ENCODE peak calls at places on chromosomes 4 and X, in ten cellular contexts. R is AG09319; X is body of pancreas; E is SK-MEL-5; V is stimulated activated CD4-positive, alpha-beta T cell treated with anti-CD3 and anti-CD28 coated beads, TNF-alpha, amount 100 ng/mL, for 4 hours; Z is NCI-H1436; W is activated CD8-positive, alpha-beta T cell treated with anti-CD3 and anti-CD28 coated beads for 36 hours; J is fibroblast of pulmonary artery; I is activated CD4-positive, CD25-positive, alpha-beta regulatory T cell; B is epithelial cell of proximal tubule. C is an unnamed sample.

GRCh38 chrX:9312922-9313867 is 151.7 kb upstream of the TBL1X start:
- DNase-seq in R (no peak), X (peak), E (peak), V (peak), Z (peak), W (peak), J (no peak), I (peak), B (no peak), C (peak)

GRCh38 chr4:37749398-37749988 is 63.3 kb upstream of the RELL1 start:
- DNase-seq in R (no peak), X (no peak), E (no peak), V (no peak), Z (no peak), W (no peak), J (no peak), I (no peak), B (no peak), C (no peak)

GRCh38 chr4:6893449-6894085 is 16.1 kb upstream of the TBC1D14 start:
- DNase-seq in R (no peak), X (no peak), E (no peak), V (no peak), Z (no peak), W (no peak), J (no peak), I (no peak), B (peak), C (no peak)

GRCh38 chr4:81378398-81378797 is 93.3 kb downstream of the RASGEF1B start:
- DNase-seq in R (no peak), X (no peak), E (no peak), V (no peak), Z (peak), W (no peak), J (no peak), I (no peak), B (no peak), C (no peak)

GRCh38 chrX:133415276-133416105 is at the start of gene GPC4:
- DNase-seq in R (no peak), X (peak), E (peak), V (no peak), Z (peak), W (no peak), J (peak), I (no peak), B (no peak), C (no peak)

GRCh38 chr4:148914301-148914700 is 472.1 kb upstream of the NR3C2 start:
- DNase-seq in R (no peak), X (no peak), E (no peak), V (no peak), Z (no peak), W (no peak), J (no peak), I (no peak), B (no peak), C (no peak)

GRCh38 chr4:24032371-24032989 is 142.6 kb upstream of the PPARGC1A start:
- DNase-seq in R (no peak), X (no peak), E (peak), V (no peak), Z (no peak), W (no peak), J (peak), I (no peak), B (no peak), C (no peak)

GRCh38 chrX:133741303-133741702 is 244.1 kb downstream of the GPC3 start:
- DNase-seq in R (no peak), X (no peak), E (no peak), V (no peak), Z (no peak), W (no peak), J (peak), I (no peak), B (no peak), C (no peak)

GRCh38 chr4:176949022-176949421 is 156.3 kb upstream of the VEGFC start:
- DNase-seq in R (no peak), X (no peak), E (no peak), V (no peak), Z (no peak), W (no peak), J (peak), I (no peak), B (no peak), C (no peak)

GRCh38 chr4:16627999-16628398 is 270.4 kb downstream of the LDB2 start:
- DNase-seq in R (peak), X (no peak), E (no peak), V (no peak), Z (no peak), W (no peak), J (peak), I (no peak), B (peak), C (no peak)

GRCh38 chr4:20675786-20676185 is 24.5 kb upstream of the PACRGL start:
- DNase-seq in R (no peak), X (no peak), E (no peak), V (no peak), Z (no peak), W (no peak), J (no peak), I (no peak), B (no peak), C (no peak)

GRCh38 chrX:103697687-103698086 is 11.2 kb upstream of the MORF4L2 start:
- DNase-seq in R (no peak), X (no peak), E (no peak), V (no peak), Z (no peak), W (no peak), J (no peak), I (no peak), B (no peak), C (no peak)

GRCh38 chrX:130566028-130566683 is 164.4 kb downstream of the RBMX2 start:
- DNase-seq in R (no peak), X (peak), E (no peak), V (no peak), Z (no peak), W (no peak), J (no peak), I (no peak), B (no peak), C (no peak)

GRCh38 chr4:2812985-2813384 is 20.1 kb downstream of the SH3BP2 start:
- DNase-seq in R (no peak), X (no peak), E (peak), V (no peak), Z (no peak), W (peak), J (no peak), I (no peak), B (no peak), C (no peak)

GRCh38 chrX:97936296-97936695 is 1052.6 kb downstream of the RPA4 start:
- DNase-seq in R (no peak), X (no peak), E (no peak), V (no peak), Z (no peak), W (no peak), J (no peak), I (no peak), B (no peak), C (no peak)

GRCh38 chrX:129823115-129823514 is 20.6 kb downstream of the ZDHHC9 start:
- DNase-seq in R (no peak), X (no peak), E (peak), V (no peak), Z (no peak), W (peak), J (peak), I (peak), B (no peak), C (no peak)

GRCh38 chr4:80099671-80100070 is 26.6 kb upstream of the ANTXR2 start:
- DNase-seq in R (no peak), X (no peak), E (no peak), V (no peak), Z (no peak), W (no peak), J (no peak), I (no peak), B (no peak), C (no peak)

GRCh38 chrX:30597258-30598012 is 19.9 kb upstream of the TASL start:
- DNase-seq in R (no peak), X (no peak), E (no peak), V (no peak), Z (no peak), W (no peak), J (no peak), I (no peak), B (no peak), C (no peak)

C was measured in activated CD8-positive, alpha-beta memory T cell treated with anti-CD3 and anti-CD28 coated beads for 48 hours.